ENCODE peak calls at places on chromosomes 12 and 14, in five cellular contexts. N, A, G, J and M are unnamed samples.
A peak's percentile ranks its signal among the peaks of the same experiment; 100 is the strongest.

GRCh38 chr12:130668286-130669204 is 47.6 kb downstream of the RIMBP2 start:
- DNase-seq in N (no peak), A (no peak), G (no peak), J (peak; percentile 12), M (no peak)

GRCh38 chr14:90288646-90289355 is 32.4 kb downstream of the PSMC1 start:
- DNase-seq in N (no peak), A (peak; percentile 25), G (no peak), J (no peak), M (peak; percentile 19)

GRCh38 chr14:49310298-49310697 is 275.9 kb downstream of the RPS29 start:
- DNase-seq in N (no peak), A (no peak), G (no peak), J (no peak), M (no peak)

GRCh38 chr12:6956332-6956727 is 5.2 kb downstream of the PTPN6 start:
- DNase-seq in N (no peak), A (no peak), G (no peak), J (no peak), M (no peak)

GRCh38 chr14:33508663-33509062 is 442.2 kb downstream of the EGLN3 start:
- DNase-seq in N (no peak), A (no peak), G (no peak), J (no peak), M (no peak)

GRCh38 chr12:93177208-93178153 is 200.2 kb upstream of the NUDT4 start:
- DNase-seq in N (no peak), A (no peak), G (no peak), J (no peak), M (no peak)

GRCh38 chr12:22653075-22653474 is 28.1 kb downstream of the ETNK1 start:
- DNase-seq in N (no peak), A (peak; percentile 15), G (no peak), J (no peak), M (no peak)

GRCh38 chr12:65930114-65930828 is 106.0 kb downstream of the HMGA2 start:
- DNase-seq in N (no peak), A (no peak), G (no peak), J (no peak), M (no peak)

GRCh38 chr14:105060751-105061427 is 4.3 kb downstream of the GPR132 start:
- DNase-seq in N (no peak), A (no peak), G (no peak), J (peak; percentile 56), M (peak; percentile 53)

GRCh38 chr12:65823481-65824313 is 586 bp upstream of the HMGA2 start:
- DNase-seq in N (peak; percentile 74), A (peak; percentile 58), G (no peak), J (peak; percentile 83), M (peak; percentile 38)

GRCh38 chr14:58788655-58789054 is 150.9 kb downstream of the DACT1 start:
- DNase-seq in N (no peak), A (no peak), G (no peak), J (no peak), M (no peak)

GRCh38 chr14:75399819-75400678 is 27.8 kb upstream of the JDP2 start:
- DNase-seq in N (no peak), A (no peak), G (no peak), J (peak; percentile 91), M (peak; percentile 99)

GRCh38 chr12:54292083-54292930 is 8.5 kb downstream of the NFE2 start:
- DNase-seq in N (no peak), A (no peak), G (no peak), J (no peak), M (no peak)

GRCh38 chr14:67918838-67919237 is 99.3 kb downstream of the RAD51B start:
- DNase-seq in N (no peak), A (no peak), G (no peak), J (no peak), M (no peak)

GRCh38 chr14:80587096-80587724 is 354.3 kb downstream of the CEP128 start:
- DNase-seq in N (peak; percentile 21), A (peak; percentile 48), G (peak; percentile 89), J (no peak), M (no peak)

GRCh38 chr14:39492267-39492666 is 60.0 kb upstream of the FBXO33 start:
- DNase-seq in N (no peak), A (peak; percentile 91), G (no peak), J (no peak), M (no peak)

GRCh38 chr14:105155681-105156413 is 12.7 kb downstream of the JAG2 start:
- DNase-seq in N (no peak), A (no peak), G (no peak), J (no peak), M (no peak)

GRCh38 chr14:89379891-89380820 is 36.9 kb downstream of the FOXN3 start:
- DNase-seq in N (no peak), A (no peak), G (no peak), J (no peak), M (no peak)

GRCh38 chr14:89226789-89227489 is 190.1 kb downstream of the FOXN3 start:
- DNase-seq in N (no peak), A (no peak), G (no peak), J (no peak), M (no peak)

GRCh38 chr12:131194166-131194565 is 240.5 kb downstream of the ADGRD1 start:
- DNase-seq in N (peak; percentile 24), A (no peak), G (no peak), J (no peak), M (no peak)

GRCh38 chr12:52070243-52070925 is 606 bp downstream of the ATG101 start:
- DNase-seq in N (no peak), A (no peak), G (no peak), J (no peak), M (no peak)

GRCh38 chr14:80996049-80996901 is 40.9 kb downstream of the TSHR start:
- DNase-seq in N (peak; percentile 66), A (peak; percentile 84), G (no peak), J (no peak), M (peak; percentile 23)

GRCh38 chr12:3085341-3086125 is 8.4 kb downstream of the TSPAN9 start:
- DNase-seq in N (no peak), A (no peak), G (no peak), J (peak; percentile 51), M (no peak)

GRCh38 chr14:99729991-99730875 is 46.1 kb downstream of the CYP46A1 start:
- DNase-seq in N (no peak), A (peak; percentile 19), G (no peak), J (peak; percentile 81), M (peak; percentile 84)

GRCh38 chr12:2998789-2999264 is 39.6 kb downstream of the TEAD4 start:
- DNase-seq in N (no peak), A (peak; percentile 88), G (no peak), J (peak; percentile 39), M (peak; percentile 80)

GRCh38 chr12:8629486-8630033 is 16.9 kb upstream of the AICDA start:
- DNase-seq in N (no peak), A (no peak), G (peak; percentile 98), J (no peak), M (no peak)

GRCh38 chr14:69770559-69770958 is 3.6 kb downstream of the SRSF5 start:
- DNase-seq in N (no peak), A (no peak), G (no peak), J (no peak), M (no peak)
- H3K4me1 ChIP-seq in N (peaks cover 12% of the 10 kb centered on the region), A (peaks cover 4% of the 10 kb centered on the region), G (peaks cover 5% of the 10 kb centered on the region), J (peaks cover 41% of the 10 kb centered on the region), M (peaks cover 46% of the 10 kb centered on the region)

DNA sequence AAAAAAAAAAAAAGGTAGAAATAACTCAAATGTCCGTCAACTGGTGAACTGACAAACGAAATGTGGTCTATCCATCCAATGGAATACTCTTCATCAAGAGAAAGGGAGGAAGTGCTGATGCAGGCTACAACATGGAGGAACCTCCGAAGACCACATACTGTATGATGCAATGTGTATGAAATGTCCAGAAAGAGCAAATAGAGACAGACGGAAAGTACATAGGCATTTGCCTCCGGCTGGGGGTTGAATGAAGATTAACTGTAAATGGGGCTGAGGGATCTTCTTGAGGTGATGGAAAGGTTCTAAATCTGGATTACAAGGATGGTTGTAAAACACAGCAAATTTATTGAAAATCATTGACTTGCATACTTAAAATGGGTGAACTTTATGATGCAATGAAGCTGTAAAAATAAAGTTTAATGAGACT is 35.4 kb downstream of the DLK1 start:
- DNase-seq in N (no peak), A (peak; percentile 44), G (no peak), J (no peak), M (no peak)
- TF ChIP-seq POLR2A in N (no peak), A (no peak), G (no peak), J (no peak), M (no peak)

DNA sequence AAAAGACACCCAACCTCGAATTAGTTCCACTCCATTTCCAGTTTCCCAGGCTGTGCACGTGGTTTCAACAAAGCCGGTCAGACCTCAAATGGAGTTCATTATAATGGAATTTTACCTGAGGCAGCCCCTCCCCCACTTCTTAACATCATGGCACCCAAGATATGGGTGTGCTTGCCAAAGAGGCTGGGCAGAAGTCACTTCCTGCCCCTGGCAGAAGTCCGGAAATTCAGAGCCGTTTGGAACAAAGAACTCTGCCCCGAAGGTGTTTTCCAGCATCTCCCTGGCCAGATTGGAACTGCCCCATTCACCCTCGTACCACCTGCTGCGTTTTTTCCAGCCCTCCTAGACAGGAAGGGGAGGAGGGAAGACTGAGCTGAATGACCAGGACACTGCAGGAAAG is 8.2 kb downstream of the VDR start:
- DNase-seq in N (no peak), A (no peak), G (no peak), J (no peak), M (peak; percentile 65)
- H3K4me1 ChIP-seq in N (peaks cover 18% of the 10 kb centered on the region), A (peaks cover 3% of the 10 kb centered on the region), G (peaks cover 20% of the 10 kb centered on the region), J (peaks cover 64% of the 10 kb centered on the region), M (peaks cover 13% of the 10 kb centered on the region)

DNA sequence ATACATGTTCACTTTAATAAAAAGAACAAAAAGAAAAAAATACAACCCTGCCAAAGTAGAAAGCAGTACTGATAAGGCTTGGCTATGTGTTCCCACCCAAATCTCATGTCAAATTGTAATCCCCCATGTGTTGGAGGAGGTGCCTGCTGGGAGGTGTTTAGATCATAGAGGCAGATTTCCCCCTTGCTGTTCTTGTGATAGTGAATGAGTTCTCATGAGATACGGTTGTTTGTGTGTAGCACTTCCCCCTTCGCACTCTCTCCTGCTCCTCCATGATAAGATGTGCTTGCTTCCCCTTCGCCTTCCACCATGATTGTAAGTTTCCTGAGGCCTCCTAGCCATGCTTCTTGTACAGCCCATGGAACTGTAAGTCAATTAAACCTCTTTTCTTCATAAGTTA is 59.9 kb downstream of the USP15 start:
- DNase-seq in N (no peak), A (no peak), G (no peak), J (no peak), M (no peak)
- TF ChIP-seq POLR2A in N (no peak), A (no peak), G (no peak), J (no peak), M (no peak)

DNA sequence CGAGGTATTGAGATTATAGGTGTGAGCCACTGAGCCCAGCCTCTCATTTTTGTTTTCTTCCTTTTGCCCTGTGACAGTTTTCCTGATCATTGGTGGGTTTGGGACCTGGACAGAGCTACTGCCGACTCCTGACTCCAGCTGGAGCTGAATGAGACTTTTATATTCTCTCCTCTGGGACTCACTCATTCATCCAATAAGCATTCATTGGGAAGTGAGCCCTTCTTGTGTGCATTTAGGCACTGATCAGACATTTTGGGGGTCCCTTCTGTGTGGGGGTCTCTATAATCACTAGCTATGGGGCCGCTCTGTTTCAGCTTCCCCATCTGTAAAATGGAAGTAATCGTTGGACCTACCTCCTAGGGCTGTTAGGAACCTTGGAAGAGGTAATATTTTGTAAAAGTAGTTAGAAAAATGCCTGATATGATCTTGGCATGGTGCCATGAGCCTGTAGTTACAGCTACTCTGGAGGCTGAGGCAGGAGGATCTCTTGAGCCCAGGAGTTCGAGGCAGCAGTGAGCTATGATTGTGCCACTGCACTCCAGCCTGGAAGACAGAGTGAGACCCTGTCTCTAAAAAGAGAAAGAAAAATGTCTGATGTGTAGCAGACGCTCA is 7.2 kb downstream of the SH2B3 start:
- DNase-seq in N (no peak), A (no peak), G (no peak), J (no peak), M (no peak)
- H3K4me1 ChIP-seq in N (peaks cover 62% of the 10 kb centered on the region), A (peaks cover 35% of the 10 kb centered on the region), G (peaks cover 48% of the 10 kb centered on the region), J (peaks cover 63% of the 10 kb centered on the region), M (peaks cover 56% of the 10 kb centered on the region)